ENCODE peak calls at places on chromosomes 12 and 14, in nine cellular contexts. One of them, this sample, is unnamed.

GRCh38 chr12:129080413-129080812 is 227.1 kb downstream of the GLT1D1 start:
- DNase-seq in right cardiac atrium: no peak
- DNase-seq in EL: no peak
- DNase-seq in LoVo: no peak
- DNase-seq in activated T-helper 1 cell treated with anti-CD3 and anti-CD28 coated beads, Interleukin-12 subunit alpha, Interleukin-12 subunit beta, Interleukin-2, Interleukin-4 antibody, amounts not matched to agents 30 ng/mL and 10 ng/mL and 1 ng/mL, durations not matched to agents 14 hours and 24 hours and 36 hours: no peak
- DNase-seq in stimulated activated CD4-positive, alpha-beta T cell treated with anti-CD3 and anti-CD28 coated beads, Interleukin-1b, Interleukin-23, amount 100 ng/mL, for 48 hours: no peak
- DNase-seq in activated CD8-positive, alpha-beta memory T cell treated with anti-CD3 and anti-CD28 coated beads, Interleukin-2, amount 50 U/mL, for 48 hours: no peak
- DNase-seq in H9: no peak
- DNase-seq in activated CD4-positive, alpha-beta T cell treated with anti-CD3 and anti-CD28 coated beads, Interleukin-2, amount 10 ng/mL, durations not matched to agents 7 days and 5 days: no peak
- DNase-seq in this sample: no peak

GRCh38 chr14:49549881-49550280 is 36.3 kb downstream of the RPS29 start:
- DNase-seq in right cardiac atrium: no peak
- DNase-seq in EL: peak; percentile 56
- DNase-seq in LoVo: peak; percentile 20
- DNase-seq in activated T-helper 1 cell treated with anti-CD3 and anti-CD28 coated beads, Interleukin-12 subunit alpha, Interleukin-12 subunit beta, Interleukin-2, Interleukin-4 antibody, amounts not matched to agents 30 ng/mL and 10 ng/mL and 1 ng/mL, durations not matched to agents 14 hours and 24 hours and 36 hours: no peak
- DNase-seq in stimulated activated CD4-positive, alpha-beta T cell treated with anti-CD3 and anti-CD28 coated beads, Interleukin-1b, Interleukin-23, amount 100 ng/mL, for 48 hours: no peak
- DNase-seq in activated CD8-positive, alpha-beta memory T cell treated with anti-CD3 and anti-CD28 coated beads, Interleukin-2, amount 50 U/mL, for 48 hours: no peak
- DNase-seq in H9: peak; percentile 54
- DNase-seq in activated CD4-positive, alpha-beta T cell treated with anti-CD3 and anti-CD28 coated beads, Interleukin-2, amount 10 ng/mL, durations not matched to agents 7 days and 5 days: no peak
- DNase-seq in this sample: peak; percentile 16

GRCh38 chr14:99131632-99132271 is 140.2 kb downstream of the BCL11B start:
- DNase-seq in right cardiac atrium: no peak
- DNase-seq in EL: no peak
- DNase-seq in LoVo: no peak
- DNase-seq in activated T-helper 1 cell treated with anti-CD3 and anti-CD28 coated beads, Interleukin-12 subunit alpha, Interleukin-12 subunit beta, Interleukin-2, Interleukin-4 antibody, amounts not matched to agents 30 ng/mL and 10 ng/mL and 1 ng/mL, durations not matched to agents 14 hours and 24 hours and 36 hours: no peak
- DNase-seq in stimulated activated CD4-positive, alpha-beta T cell treated with anti-CD3 and anti-CD28 coated beads, Interleukin-1b, Interleukin-23, amount 100 ng/mL, for 48 hours: no peak
- DNase-seq in activated CD8-positive, alpha-beta memory T cell treated with anti-CD3 and anti-CD28 coated beads, Interleukin-2, amount 50 U/mL, for 48 hours: peak; percentile 35
- DNase-seq in H9: no peak
- DNase-seq in activated CD4-positive, alpha-beta T cell treated with anti-CD3 and anti-CD28 coated beads, Interleukin-2, amount 10 ng/mL, durations not matched to agents 7 days and 5 days: no peak
- DNase-seq in this sample: no peak

GRCh38 chr12:53052419-53053222 is 2.8 kb downstream of the TNS2 start:
- DNase-seq in right cardiac atrium: peak; percentile 98
- DNase-seq in EL: peak; percentile 76
- DNase-seq in LoVo: no peak
- DNase-seq in activated T-helper 1 cell treated with anti-CD3 and anti-CD28 coated beads, Interleukin-12 subunit alpha, Interleukin-12 subunit beta, Interleukin-2, Interleukin-4 antibody, amounts not matched to agents 30 ng/mL and 10 ng/mL and 1 ng/mL, durations not matched to agents 14 hours and 24 hours and 36 hours: no peak
- DNase-seq in stimulated activated CD4-positive, alpha-beta T cell treated with anti-CD3 and anti-CD28 coated beads, Interleukin-1b, Interleukin-23, amount 100 ng/mL, for 48 hours: no peak
- DNase-seq in activated CD8-positive, alpha-beta memory T cell treated with anti-CD3 and anti-CD28 coated beads, Interleukin-2, amount 50 U/mL, for 48 hours: no peak
- DNase-seq in H9: no peak
- DNase-seq in activated CD4-positive, alpha-beta T cell treated with anti-CD3 and anti-CD28 coated beads, Interleukin-2, amount 10 ng/mL, durations not matched to agents 7 days and 5 days: no peak
- DNase-seq in this sample: peak; percentile 65

GRCh38 chr12:85005615-85006014 is 30.5 kb downstream of the TSPAN19 start:
- DNase-seq in right cardiac atrium: no peak
- DNase-seq in EL: no peak
- DNase-seq in LoVo: no peak
- DNase-seq in activated T-helper 1 cell treated with anti-CD3 and anti-CD28 coated beads, Interleukin-12 subunit alpha, Interleukin-12 subunit beta, Interleukin-2, Interleukin-4 antibody, amounts not matched to agents 30 ng/mL and 10 ng/mL and 1 ng/mL, durations not matched to agents 14 hours and 24 hours and 36 hours: no peak
- DNase-seq in stimulated activated CD4-positive, alpha-beta T cell treated with anti-CD3 and anti-CD28 coated beads, Interleukin-1b, Interleukin-23, amount 100 ng/mL, for 48 hours: no peak
- DNase-seq in activated CD8-positive, alpha-beta memory T cell treated with anti-CD3 and anti-CD28 coated beads, Interleukin-2, amount 50 U/mL, for 48 hours: no peak
- DNase-seq in H9: no peak
- DNase-seq in activated CD4-positive, alpha-beta T cell treated with anti-CD3 and anti-CD28 coated beads, Interleukin-2, amount 10 ng/mL, durations not matched to agents 7 days and 5 days: no peak
- DNase-seq in this sample: no peak

GRCh38 chr14:77058082-77058481 is 29.6 kb upstream of the IRF2BPL start:
- DNase-seq in right cardiac atrium: no peak
- DNase-seq in EL: no peak
- DNase-seq in LoVo: no peak
- DNase-seq in activated T-helper 1 cell treated with anti-CD3 and anti-CD28 coated beads, Interleukin-12 subunit alpha, Interleukin-12 subunit beta, Interleukin-2, Interleukin-4 antibody, amounts not matched to agents 30 ng/mL and 10 ng/mL and 1 ng/mL, durations not matched to agents 14 hours and 24 hours and 36 hours: no peak
- DNase-seq in stimulated activated CD4-positive, alpha-beta T cell treated with anti-CD3 and anti-CD28 coated beads, Interleukin-1b, Interleukin-23, amount 100 ng/mL, for 48 hours: no peak
- DNase-seq in activated CD8-positive, alpha-beta memory T cell treated with anti-CD3 and anti-CD28 coated beads, Interleukin-2, amount 50 U/mL, for 48 hours: no peak
- DNase-seq in H9: no peak
- DNase-seq in activated CD4-positive, alpha-beta T cell treated with anti-CD3 and anti-CD28 coated beads, Interleukin-2, amount 10 ng/mL, durations not matched to agents 7 days and 5 days: no peak
- DNase-seq in this sample: no peak

GRCh38 chr14:71665157-71665556 is 267.1 kb upstream of the RGS6 start:
- DNase-seq in right cardiac atrium: no peak
- DNase-seq in EL: peak; percentile 79
- DNase-seq in LoVo: no peak
- DNase-seq in activated T-helper 1 cell treated with anti-CD3 and anti-CD28 coated beads, Interleukin-12 subunit alpha, Interleukin-12 subunit beta, Interleukin-2, Interleukin-4 antibody, amounts not matched to agents 30 ng/mL and 10 ng/mL and 1 ng/mL, durations not matched to agents 14 hours and 24 hours and 36 hours: no peak
- DNase-seq in stimulated activated CD4-positive, alpha-beta T cell treated with anti-CD3 and anti-CD28 coated beads, Interleukin-1b, Interleukin-23, amount 100 ng/mL, for 48 hours: no peak
- DNase-seq in activated CD8-positive, alpha-beta memory T cell treated with anti-CD3 and anti-CD28 coated beads, Interleukin-2, amount 50 U/mL, for 48 hours: no peak
- DNase-seq in H9: no peak
- DNase-seq in activated CD4-positive, alpha-beta T cell treated with anti-CD3 and anti-CD28 coated beads, Interleukin-2, amount 10 ng/mL, durations not matched to agents 7 days and 5 days: no peak
- DNase-seq in this sample: no peak

GRCh38 chr12:116159175-116159574 is 118.3 kb downstream of the MED13L start:
- DNase-seq in right cardiac atrium: no peak
- DNase-seq in EL: peak; percentile 40
- DNase-seq in LoVo: no peak
- DNase-seq in activated T-helper 1 cell treated with anti-CD3 and anti-CD28 coated beads, Interleukin-12 subunit alpha, Interleukin-12 subunit beta, Interleukin-2, Interleukin-4 antibody, amounts not matched to agents 30 ng/mL and 10 ng/mL and 1 ng/mL, durations not matched to agents 14 hours and 24 hours and 36 hours: no peak
- DNase-seq in stimulated activated CD4-positive, alpha-beta T cell treated with anti-CD3 and anti-CD28 coated beads, Interleukin-1b, Interleukin-23, amount 100 ng/mL, for 48 hours: no peak
- DNase-seq in activated CD8-positive, alpha-beta memory T cell treated with anti-CD3 and anti-CD28 coated beads, Interleukin-2, amount 50 U/mL, for 48 hours: no peak
- DNase-seq in H9: no peak
- DNase-seq in activated CD4-positive, alpha-beta T cell treated with anti-CD3 and anti-CD28 coated beads, Interleukin-2, amount 10 ng/mL, durations not matched to agents 7 days and 5 days: no peak
- DNase-seq in this sample: peak; percentile 25

GRCh38 chr12:4282892-4283511 is 9.4 kb downstream of the CCND2 start:
- DNase-seq in right cardiac atrium: no peak
- DNase-seq in EL: no peak
- DNase-seq in LoVo: no peak
- DNase-seq in activated T-helper 1 cell treated with anti-CD3 and anti-CD28 coated beads, Interleukin-12 subunit alpha, Interleukin-12 subunit beta, Interleukin-2, Interleukin-4 antibody, amounts not matched to agents 30 ng/mL and 10 ng/mL and 1 ng/mL, durations not matched to agents 14 hours and 24 hours and 36 hours: no peak
- DNase-seq in stimulated activated CD4-positive, alpha-beta T cell treated with anti-CD3 and anti-CD28 coated beads, Interleukin-1b, Interleukin-23, amount 100 ng/mL, for 48 hours: no peak
- DNase-seq in activated CD8-positive, alpha-beta memory T cell treated with anti-CD3 and anti-CD28 coated beads, Interleukin-2, amount 50 U/mL, for 48 hours: no peak
- DNase-seq in H9: peak; percentile 62
- DNase-seq in activated CD4-positive, alpha-beta T cell treated with anti-CD3 and anti-CD28 coated beads, Interleukin-2, amount 10 ng/mL, durations not matched to agents 7 days and 5 days: no peak
- DNase-seq in this sample: no peak

GRCh38 chr14:59195898-59196297 is 7.4 kb downstream of the DAAM1 start:
- DNase-seq in right cardiac atrium: no peak
- DNase-seq in EL: no peak
- DNase-seq in LoVo: no peak
- DNase-seq in activated T-helper 1 cell treated with anti-CD3 and anti-CD28 coated beads, Interleukin-12 subunit alpha, Interleukin-12 subunit beta, Interleukin-2, Interleukin-4 antibody, amounts not matched to agents 30 ng/mL and 10 ng/mL and 1 ng/mL, durations not matched to agents 14 hours and 24 hours and 36 hours: no peak
- DNase-seq in stimulated activated CD4-positive, alpha-beta T cell treated with anti-CD3 and anti-CD28 coated beads, Interleukin-1b, Interleukin-23, amount 100 ng/mL, for 48 hours: no peak
- DNase-seq in activated CD8-positive, alpha-beta memory T cell treated with anti-CD3 and anti-CD28 coated beads, Interleukin-2, amount 50 U/mL, for 48 hours: no peak
- DNase-seq in H9: no peak
- DNase-seq in activated CD4-positive, alpha-beta T cell treated with anti-CD3 and anti-CD28 coated beads, Interleukin-2, amount 10 ng/mL, durations not matched to agents 7 days and 5 days: no peak
- DNase-seq in this sample: no peak

This sample was measured in hepatocyte.